ENCODE peak calls at places on chromosome 13, in four cellular contexts. J is GM12878, G is SK-N-SH, H is HepG2. V is an unnamed sample.

GRCh38 chr13:77820431-77821149 is 98.0 kb downstream of the EDNRB start:
- DNase-seq in G (no peak), H (no peak), J (no peak), V (no peak)

GRCh38 chr13:25415196-25415595 is 43.4 kb downstream of the ATP8A2 start:
- DNase-seq in H (no peak), G (no peak), J (no peak), V (no peak)

GRCh38 chr13:113470073-113470472 is 16.8 kb upstream of the ADPRHL1 start:
- DNase-seq in H (no peak), J (no peak), G (no peak), V (no peak)

GRCh38 chr13:40344270-40345148 is 321.9 kb downstream of the FOXO1 start:
- DNase-seq in G (no peak), H (peak; percentile 43), J (peak; percentile 7), V (no peak)

GRCh38 chr13:70388935-70389334 is 280.7 kb upstream of the KLHL1 start:
- DNase-seq in G (no peak), H (no peak), J (no peak), V (no peak)

GRCh38 chr13:111219306-111219705 is 101.1 kb upstream of the TEX29 start:
- DNase-seq in G (no peak), J (no peak), H (no peak), V (no peak)

GRCh38 chr13:75760182-75760981 is 124.3 kb downstream of the LMO7 start:
- DNase-seq in J (no peak), G (no peak), H (peak; percentile 98), V (no peak)

GRCh38 chr13:83620535-83621220 is 261.6 kb downstream of the SLITRK1 start:
- DNase-seq in J (no peak), H (no peak), G (no peak), V (no peak)

GRCh38 chr13:48000559-48001126 is 430 bp downstream of the SUCLA2 start:
- DNase-seq in J (no peak), G (no peak), H (no peak), V (no peak)

GRCh38 chr13:111861766-111862366 is 205.1 kb upstream of the SOX1 start:
- DNase-seq in H (no peak), G (no peak), J (no peak), V (no peak)

GRCh38 chr13:40786568-40786996 is 2.8 kb upstream of the SLC25A15 start:
- DNase-seq in J (no peak), G (no peak), H (peak; percentile 90), V (no peak)

GRCh38 chr13:77325371-77325941 is 1.4 kb downstream of the MYCBP2 start:
- DNase-seq in H (no peak), G (peak; percentile 6), J (no peak), V (no peak)

GRCh38 chr13:103694471-103694870 is 628.3 kb upstream of the SLC10A2 start:
- DNase-seq in H (no peak), J (no peak), G (peak; percentile 22), V (no peak)

GRCh38 chr13:51848674-51849073 is 3.7 kb upstream of the TMEM272 start:
- DNase-seq in H (peak; percentile 15), J (no peak), G (no peak), V (no peak)

GRCh38 chr13:30045916-30046704 is 195.7 kb upstream of the UBL3 start:
- DNase-seq in H (no peak), G (no peak), J (no peak), V (no peak)

GRCh38 chr13:94710881-94711560 is 1.3 kb downstream of the SOX21 start:
- DNase-seq in H (no peak), J (no peak), G (peak; percentile 86), V (peak; percentile 54)

GRCh38 chr13:113964251-113964995 is 9.5 kb downstream of the C13orf46 start:
- DNase-seq in H (no peak), G (no peak), J (no peak), V (no peak)

GRCh38 chr13:110506396-110506795 is 55.1 kb downstream of the RAB20 start:
- DNase-seq in G (no peak), H (no peak), J (no peak), V (peak; percentile 53)

GRCh38 chr13:109883181-109884180 is 97.1 kb upstream of the IRS2 start:
- DNase-seq in H (no peak), G (no peak), J (no peak), V (no peak)

GRCh38 chr13:101433895-101434294 is 17.6 kb upstream of the NALCN start:
- DNase-seq in H (no peak), J (no peak), G (no peak), V (no peak)

GRCh38 chr13:75704942-75705320 is 68.8 kb downstream of the LMO7 start:
- DNase-seq in G (no peak), J (no peak), H (no peak), V (no peak)

GRCh38 chr13:75704194-75704941 is 68.2 kb downstream of the LMO7 start:
- DNase-seq in G (no peak), H (no peak), J (no peak), V (no peak)

GRCh38 chr13:91498298-91498697 is 99.9 kb downstream of the GPC5 start:
- DNase-seq in G (no peak), J (no peak), H (no peak), V (no peak)

GRCh38 chr13:48571121-48571901 is 38.4 kb upstream of the RCBTB2 start:
- DNase-seq in H (no peak), G (no peak), J (no peak), V (no peak)

GRCh38 chr13:79802389-79803140 is 321.6 kb downstream of the NDFIP2 start:
- DNase-seq in J (no peak), G (no peak), H (no peak), V (no peak)

GRCh38 chr13:51628059-51628852 is 44.0 kb downstream of the WDFY2 start:
- DNase-seq in H (no peak), J (no peak), G (peak; percentile 89), V (no peak)

GRCh38 chr13:43911871-43912270 is 32.2 kb downstream of the LACC1 start:
- DNase-seq in G (no peak), H (no peak), J (no peak), V (no peak)

GRCh38 chr13:30061217-30061616 is 210.8 kb upstream of the UBL3 start:
- DNase-seq in J (no peak), H (no peak), G (no peak), V (no peak)

GRCh38 chr13:21812192-21812626 is 141.3 kb downstream of the FGF9 start:
- DNase-seq in J (no peak), G (no peak), H (peak; percentile 25), V (no peak)

GRCh38 chr13:51861728-51862300 is at the start of gene CCDC70:
- DNase-seq in H (no peak), J (no peak), G (no peak), V (peak; percentile 50)

GRCh38 chr13:35979378-35979911 is 151.7 kb downstream of the DCLK1 start:
- DNase-seq in J (no peak), G (no peak), H (no peak), V (no peak)

GRCh38 chr13:43411741-43412140 is 375.0 kb downstream of the ENOX1 start:
- DNase-seq in J (no peak), G (no peak), H (no peak), V (no peak)

GRCh38 chr13:36718686-36719085 is 44.9 kb downstream of the SERTM1 start:
- DNase-seq in J (no peak), G (no peak), H (peak; percentile 50), V (no peak)

GRCh38 chr13:73576291-73576690 is 517.5 kb downstream of the KLF5 start:
- DNase-seq in G (no peak), H (no peak), J (no peak), V (no peak)

GRCh38 chr13:34767778-34768177 is 174.3 kb upstream of the NBEA start:
- DNase-seq in J (no peak), G (no peak), H (no peak), V (no peak)

GRCh38 chr13:34758628-34759027 is 183.4 kb upstream of the NBEA start:
- DNase-seq in H (no peak), G (no peak), J (no peak), V (no peak)

GRCh38 chr13:34762312-34762711 is 179.8 kb upstream of the NBEA start:
- DNase-seq in G (no peak), J (no peak), H (no peak), V (no peak)

GRCh38 chr13:34765446-34766180 is 176.5 kb upstream of the NBEA start:
- DNase-seq in H (no peak), G (no peak), J (no peak), V (no peak)

GRCh38 chr13:34764246-34764645 is 177.8 kb upstream of the NBEA start:
- DNase-seq in H (no peak), G (no peak), J (no peak), V (no peak)
- TF ChIP-seq GABPA in H (no peak), G (no peak), J (no peak), V (no peak)

GRCh38 chr13:45198041-45198440 is 2.8 kb downstream of the KCTD4 start:
- DNase-seq in J (no peak), G (no peak), H (no peak), V (no peak)

GRCh38 chr13:45198924-45199323 is 1.9 kb downstream of the KCTD4 start:
- DNase-seq in H (no peak), J (no peak), G (no peak), V (no peak)

GRCh38 chr13:45199716-45200115 is 1.1 kb downstream of the KCTD4 start:
- DNase-seq in H (no peak), G (no peak), J (no peak), V (no peak)

GRCh38 chr13:45196622-45197021 is 4.2 kb downstream of the KCTD4 start:
- DNase-seq in G (no peak), J (no peak), H (no peak), V (peak; percentile 2)

GRCh38 chr13:45200701-45201230 is at the start of gene KCTD4:
- DNase-seq in G (no peak), H (no peak), J (no peak), V (no peak)
- TF ChIP-seq FOXM1 in G (no peak), H (no peak), J (no peak), V (no peak)

GRCh38 chr13:52980695-52981094 is 47.9 kb upstream of the OLFM4 start:
- DNase-seq in G (no peak), H (no peak), J (no peak), V (no peak)
- TF ChIP-seq GABPA in G (no peak), H (no peak), J (no peak), V (no peak)

GRCh38 chr13:49615844-49616687 is 12.2 kb upstream of the ARL11 start:
- DNase-seq in G (no peak), J (no peak), H (no peak), V (no peak)
- TF ChIP-seq FOXM1 in G (no peak), J (no peak), H (no peak), V (no peak)

GRCh38 chr13:99393791-99394735 is 86.9 kb upstream of the GPR183 start:
- DNase-seq in G (no peak), H (no peak), J (no peak), V (no peak)

GRCh38 chr13:99389520-99390304 is 82.5 kb upstream of the GPR183 start:
- DNase-seq in H (no peak), G (no peak), J (no peak), V (no peak)

GRCh38 chr13:99390601-99391000 is 83.4 kb upstream of the GPR183 start:
- DNase-seq in H (no peak), G (no peak), J (no peak), V (no peak)

GRCh38 chr13:99392806-99393135 is 85.6 kb upstream of the GPR183 start:
- DNase-seq in G (no peak), H (no peak), J (no peak), V (no peak)

GRCh38 chr13:99392126-99392805 is 85.1 kb upstream of the GPR183 start:
- DNase-seq in H (no peak), J (no peak), G (no peak), V (no peak)
- TF ChIP-seq GABPA in H (no peak), J (no peak), G (no peak), V (no peak)

V was measured in K562.